ENCODE peak calls at places on chromosomes 1 and 21, in six cellular contexts. S is stomach; W is ovary; D is CD8-positive, alpha-beta memory T cell; I is mammary epithelial cell; G is breast epithelium. R is an unnamed sample.

GRCh38 chr1:22206551-22207125 is 63.7 kb upstream of the WNT4 start:
- DNase-seq in S (no peak), W (no peak), D (no peak), I (no peak), G (no peak), R (peak; percentile 41)

GRCh38 chr1:247647864-247648263 is 31.7 kb downstream of the OR13G1 start:
- DNase-seq in S (peak; percentile 56), W (no peak), D (no peak), I (peak; percentile 28), G (peak; percentile 43), R (no peak)

GRCh38 chr1:184299076-184299790 is 87.6 kb upstream of the C1orf21 start:
- DNase-seq in S (no peak), W (no peak), D (no peak), I (peak; percentile 52), G (no peak), R (peak; percentile 94)

GRCh38 chr1:111448482-111448917 is 556 bp downstream of the WDR77 start:
- DNase-seq in S (no peak), W (no peak), D (no peak), I (peak; percentile 48), G (peak; percentile 27), R (peak; percentile 66)

GRCh38 chr1:227185291-227185690 is 133.0 kb downstream of the CDC42BPA start:
- DNase-seq in S (no peak), W (no peak), D (no peak), I (no peak), G (no peak), R (no peak)

GRCh38 chr1:62493656-62494055 is 56.8 kb downstream of the USP1 start:
- DNase-seq in S (no peak), W (no peak), D (no peak), I (peak; percentile 21), G (no peak), R (peak; percentile 42)

GRCh38 chr1:237748192-237748591 is 142.5 kb downstream of the ZP4 start:
- DNase-seq in S (no peak), W (no peak), D (no peak), I (no peak), G (no peak), R (no peak)

GRCh38 chr1:47894718-47895393 is 102.3 kb downstream of the TRABD2B start:
- DNase-seq in S (peak; percentile 50), W (no peak), D (no peak), I (peak; percentile 90), G (peak; percentile 89), R (peak; percentile 80)

GRCh38 chr1:181936768-181937581 is 124.5 kb downstream of the ZNF648 start:
- DNase-seq in S (peak; percentile 57), W (no peak), D (no peak), I (peak; percentile 63), G (peak; percentile 53), R (peak; percentile 38)

GRCh38 chr1:12142141-12142823 is 24.5 kb upstream of the TNFRSF1B start:
- DNase-seq in S (no peak), W (no peak), D (no peak), I (no peak), G (no peak), R (no peak)
- H3K4me1 ChIP-seq in S (peaks cover 67% of the 10 kb centered on the region), W (peaks cover 16% of the 10 kb centered on the region), D (peaks cover 32% of the 10 kb centered on the region), I (peaks cover 13% of the 10 kb centered on the region), G (peaks cover 6% of the 10 kb centered on the region), R (no peaks in the 10 kb centered on the region)

DNA sequence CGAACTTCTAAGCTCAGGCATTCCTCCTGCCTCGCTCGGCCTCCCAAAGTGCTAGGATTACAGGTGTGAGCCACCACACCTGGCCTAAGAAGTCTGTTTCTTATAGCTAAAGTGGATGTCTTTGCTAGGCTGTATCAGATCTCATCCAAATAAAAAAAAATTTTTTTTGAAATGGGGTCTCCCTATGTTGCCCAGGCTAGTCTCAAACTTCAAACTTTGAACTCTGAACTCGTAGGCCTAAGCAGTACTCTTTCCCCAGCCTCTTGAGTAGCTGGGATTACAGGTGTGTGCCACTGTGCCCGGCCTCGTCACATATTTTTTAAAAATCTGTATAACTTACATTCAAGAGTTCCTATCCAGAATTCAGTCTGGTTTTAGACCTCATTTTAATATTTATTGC is 40.5 kb downstream of the RPRD2 start:
- DNase-seq in S (no peak), W (no peak), D (no peak), I (no peak), G (no peak), R (no peak)
- H3K4me1 ChIP-seq in S (peaks cover 38% of the 10 kb centered on the region), W (no peaks in the 10 kb centered on the region), D (peaks cover 9% of the 10 kb centered on the region), I (no peaks in the 10 kb centered on the region), G (no peaks in the 10 kb centered on the region), R (peaks cover 7% of the 10 kb centered on the region)

GRCh38 chr1:44267438-44267837 is 54.2 kb downstream of the DMAP1 start:
- DNase-seq in S (no peak), W (no peak), D (no peak), I (no peak), G (no peak), R (no peak)
- H3K4me1 ChIP-seq in S (peaks cover 15% of the 10 kb centered on the region), W (peaks cover under 1% of the 10 kb centered on the region), D (no peaks in the 10 kb centered on the region), I (no peaks in the 10 kb centered on the region), G (no peaks in the 10 kb centered on the region), R (no peaks in the 10 kb centered on the region)

GRCh38 chr1:198667796-198668195 is 29.0 kb downstream of the PTPRC start:
- DNase-seq in S (no peak), W (no peak), D (no peak), I (no peak), G (no peak), R (no peak)
- H3K4me1 ChIP-seq in S (peaks cover 4% of the 10 kb centered on the region), W (no peaks in the 10 kb centered on the region), D (peaks cover 93% of the 10 kb centered on the region), I (peaks cover 28% of the 10 kb centered on the region), G (no peaks in the 10 kb centered on the region), R (peaks cover 70% of the 10 kb centered on the region)

GRCh38 chr1:108561731-108562326 is 1.9 kb downstream of the EEIG2 start:
- DNase-seq in S (peak; percentile 74), W (peak; percentile 9), D (peak; percentile 76), I (peak; percentile 58), G (peak; percentile 45), R (peak; percentile 17)

GRCh38 chr1:108560143-108560429 is 186 bp downstream of the EEIG2 start:
- DNase-seq in S (no peak), W (no peak), D (no peak), I (no peak), G (no peak), R (peak; percentile 71)

GRCh38 chr1:108560430-108561144 is 687 bp downstream of the EEIG2 start:
- DNase-seq in S (peak; percentile 44), W (peak; percentile 15), D (peak; percentile 29), I (peak; percentile 60), G (no peak), R (peak; percentile 84)

GRCh38 chr1:108559215-108560142 is at the start of gene EEIG2:
- DNase-seq in S (peak; percentile 87), W (peak; percentile 77), D (peak; percentile 82), I (peak; percentile 81), G (peak; percentile 61), R (peak; percentile 92)

DNA sequence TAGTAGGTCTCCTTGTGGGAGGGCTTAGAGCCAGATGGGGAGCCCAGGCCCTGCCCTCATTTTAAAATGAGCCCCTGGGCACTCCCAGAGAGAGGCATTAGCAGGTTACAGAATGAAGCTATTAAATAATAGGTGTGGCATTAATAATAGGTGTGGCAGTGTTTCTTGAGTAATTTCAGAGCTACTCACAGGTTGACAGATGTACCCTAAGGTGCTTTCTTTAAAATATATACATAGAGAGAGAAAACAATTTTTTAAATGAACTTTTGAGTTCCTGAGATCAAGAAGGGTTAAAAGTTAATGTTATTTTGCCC is 1.2 kb downstream of the EEIG2 start:
- DNase-seq in S (no peak), W (no peak), D (no peak), I (no peak), G (no peak), R (no peak)
- H3K4me1 ChIP-seq in S (peaks cover 39% of the 10 kb centered on the region), W (peaks cover 5% of the 10 kb centered on the region), D (peaks cover 28% of the 10 kb centered on the region), I (peaks cover 26% of the 10 kb centered on the region), G (no peaks in the 10 kb centered on the region), R (peaks cover 6% of the 10 kb centered on the region)

GRCh38 chr21:42903817-42904216 is 10.7 kb downstream of the NDUFV3 start:
- DNase-seq in S (no peak), W (no peak), D (no peak), I (no peak), G (no peak), R (no peak)

GRCh38 chr21:42906222-42906621 is 13.1 kb downstream of the NDUFV3 start:
- DNase-seq in S (no peak), W (no peak), D (no peak), I (no peak), G (no peak), R (no peak)

GRCh38 chr21:42905195-42905594 is 12.1 kb downstream of the NDUFV3 start:
- DNase-seq in S (no peak), W (no peak), D (no peak), I (no peak), G (no peak), R (no peak)
- H3K4me1 ChIP-seq in S (peaks cover 12% of the 10 kb centered on the region), W (no peaks in the 10 kb centered on the region), D (no peaks in the 10 kb centered on the region), I (no peaks in the 10 kb centered on the region), G (no peaks in the 10 kb centered on the region), R (no peaks in the 10 kb centered on the region)

GRCh38 chr1:63698001-63698838 is 75.6 kb upstream of the ROR1 start:
- DNase-seq in S (peak; percentile 67), W (no peak), D (no peak), I (no peak), G (no peak), R (peak; percentile 64)
- H3K4me1 ChIP-seq in S (peaks cover 69% of the 10 kb centered on the region), W (no peaks in the 10 kb centered on the region), D (no peaks in the 10 kb centered on the region), I (no peaks in the 10 kb centered on the region), G (no peaks in the 10 kb centered on the region), R (peaks cover 13% of the 10 kb centered on the region)

DNA sequence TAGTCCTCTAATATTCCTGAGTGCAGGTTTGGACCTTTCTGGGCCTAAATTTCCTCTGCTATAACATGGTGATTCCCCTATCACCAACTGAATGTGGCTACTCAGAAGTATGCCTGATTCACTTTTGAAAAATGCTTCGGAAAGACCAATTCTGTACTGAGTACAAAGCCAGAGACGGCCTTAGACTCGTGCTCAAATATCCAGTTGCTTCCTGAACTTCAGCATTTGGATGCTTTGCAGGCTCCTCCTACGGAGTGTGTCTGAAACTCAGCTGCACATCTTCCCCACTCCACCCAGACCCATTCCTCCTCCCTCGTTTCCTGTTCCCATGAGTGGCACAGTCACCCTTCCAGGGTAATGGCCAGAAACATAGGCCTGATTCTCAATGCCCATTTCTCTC is 98.4 kb upstream of the GADD45A start:
- DNase-seq in S (no peak), W (peak; percentile 34), D (no peak), I (no peak), G (no peak), R (peak; percentile 87)
- H3K4me1 ChIP-seq in S (peaks cover 22% of the 10 kb centered on the region), W (peaks cover 44% of the 10 kb centered on the region), D (no peaks in the 10 kb centered on the region), I (no peaks in the 10 kb centered on the region), G (no peaks in the 10 kb centered on the region), R (peaks cover 29% of the 10 kb centered on the region)

R was measured in GM23248.